ENCODE peak calls at places on chromosomes 6 and 20, in ten cellular contexts. One of them, this sample, is unnamed.

GRCh38 chr6:17845598-17845997 is 138.9 kb upstream of the NUP153 start:
- DNase-seq in stimulated activated CD4-positive, alpha-beta T cell treated with anti-CD3 and anti-CD28 coated beads, Interleukin-2, amount 100 ng/mL, for 48 hours: no peak
- DNase-seq in anterior cingulate cortex: no peak
- DNase-seq in AML-193: no peak
- DNase-seq in small intestine: peak; percentile 12
- DNase-seq in HEK293T: no peak
- DNase-seq in ELR: no peak
- DNase-seq in activated naive CD4-positive, alpha-beta T cell treated with anti-CD3 and anti-CD28 coated beads, Interleukin-2, amount 10 ng/mL, durations not matched to agents 7 days and 5 days: no peak
- DNase-seq in activated naive CD8-positive, alpha-beta T cell treated with anti-CD3 and anti-CD28 coated beads for 36 hours: no peak
- DNase-seq in WTC11: no peak
- DNase-seq in this sample: no peak

GRCh38 chr6:29099190-29099589 is at the start of gene OR2J1:
- DNase-seq in stimulated activated CD4-positive, alpha-beta T cell treated with anti-CD3 and anti-CD28 coated beads, Interleukin-2, amount 100 ng/mL, for 48 hours: no peak
- DNase-seq in anterior cingulate cortex: no peak
- DNase-seq in AML-193: no peak
- DNase-seq in small intestine: no peak
- DNase-seq in HEK293T: no peak
- DNase-seq in ELR: no peak
- DNase-seq in activated naive CD4-positive, alpha-beta T cell treated with anti-CD3 and anti-CD28 coated beads, Interleukin-2, amount 10 ng/mL, durations not matched to agents 7 days and 5 days: no peak
- DNase-seq in activated naive CD8-positive, alpha-beta T cell treated with anti-CD3 and anti-CD28 coated beads for 36 hours: no peak
- DNase-seq in WTC11: no peak
- DNase-seq in this sample: no peak

GRCh38 chr6:127737009-127737486 is 160.1 kb downstream of the C6orf58 start:
- DNase-seq in stimulated activated CD4-positive, alpha-beta T cell treated with anti-CD3 and anti-CD28 coated beads, Interleukin-2, amount 100 ng/mL, for 48 hours: peak; percentile 19
- DNase-seq in anterior cingulate cortex: no peak
- DNase-seq in AML-193: peak; percentile 57
- DNase-seq in small intestine: peak; percentile 74
- DNase-seq in HEK293T: peak; percentile 66
- DNase-seq in ELR: peak; percentile 80
- DNase-seq in activated naive CD4-positive, alpha-beta T cell treated with anti-CD3 and anti-CD28 coated beads, Interleukin-2, amount 10 ng/mL, durations not matched to agents 7 days and 5 days: peak; percentile 48
- DNase-seq in activated naive CD8-positive, alpha-beta T cell treated with anti-CD3 and anti-CD28 coated beads for 36 hours: peak; percentile 14
- DNase-seq in WTC11: no peak
- DNase-seq in this sample: peak; percentile 85

GRCh38 chr20:57614490-57615471 is 5.4 kb downstream of the ZBP1 start:
- DNase-seq in stimulated activated CD4-positive, alpha-beta T cell treated with anti-CD3 and anti-CD28 coated beads, Interleukin-2, amount 100 ng/mL, for 48 hours: no peak
- DNase-seq in anterior cingulate cortex: no peak
- DNase-seq in AML-193: no peak
- DNase-seq in small intestine: no peak
- DNase-seq in HEK293T: no peak
- DNase-seq in ELR: no peak
- DNase-seq in activated naive CD4-positive, alpha-beta T cell treated with anti-CD3 and anti-CD28 coated beads, Interleukin-2, amount 10 ng/mL, durations not matched to agents 7 days and 5 days: no peak
- DNase-seq in activated naive CD8-positive, alpha-beta T cell treated with anti-CD3 and anti-CD28 coated beads for 36 hours: no peak
- DNase-seq in WTC11: no peak
- DNase-seq in this sample: no peak

GRCh38 chr6:2197984-2198383 is 47.4 kb downstream of the GMDS start:
- DNase-seq in stimulated activated CD4-positive, alpha-beta T cell treated with anti-CD3 and anti-CD28 coated beads, Interleukin-2, amount 100 ng/mL, for 48 hours: no peak
- DNase-seq in anterior cingulate cortex: no peak
- DNase-seq in AML-193: no peak
- DNase-seq in small intestine: no peak
- DNase-seq in HEK293T: no peak
- DNase-seq in ELR: no peak
- DNase-seq in activated naive CD4-positive, alpha-beta T cell treated with anti-CD3 and anti-CD28 coated beads, Interleukin-2, amount 10 ng/mL, durations not matched to agents 7 days and 5 days: no peak
- DNase-seq in activated naive CD8-positive, alpha-beta T cell treated with anti-CD3 and anti-CD28 coated beads for 36 hours: no peak
- DNase-seq in WTC11: no peak
- DNase-seq in this sample: no peak

GRCh38 chr6:27237089-27237723 is 10.3 kb upstream of the PRSS16 start:
- DNase-seq in stimulated activated CD4-positive, alpha-beta T cell treated with anti-CD3 and anti-CD28 coated beads, Interleukin-2, amount 100 ng/mL, for 48 hours: peak; percentile 57
- DNase-seq in anterior cingulate cortex: no peak
- DNase-seq in AML-193: no peak
- DNase-seq in small intestine: no peak
- DNase-seq in HEK293T: peak; percentile 48
- DNase-seq in ELR: peak; percentile 86
- DNase-seq in activated naive CD4-positive, alpha-beta T cell treated with anti-CD3 and anti-CD28 coated beads, Interleukin-2, amount 10 ng/mL, durations not matched to agents 7 days and 5 days: peak; percentile 28
- DNase-seq in activated naive CD8-positive, alpha-beta T cell treated with anti-CD3 and anti-CD28 coated beads for 36 hours: peak; percentile 57
- DNase-seq in WTC11: peak; percentile 80
- DNase-seq in this sample: peak; percentile 46

GRCh38 chr6:53179961-53180651 is 31.5 kb upstream of the GCM1 start:
- DNase-seq in stimulated activated CD4-positive, alpha-beta T cell treated with anti-CD3 and anti-CD28 coated beads, Interleukin-2, amount 100 ng/mL, for 48 hours: no peak
- DNase-seq in anterior cingulate cortex: no peak
- DNase-seq in AML-193: no peak
- DNase-seq in small intestine: peak; percentile 36
- DNase-seq in HEK293T: no peak
- DNase-seq in ELR: no peak
- DNase-seq in activated naive CD4-positive, alpha-beta T cell treated with anti-CD3 and anti-CD28 coated beads, Interleukin-2, amount 10 ng/mL, durations not matched to agents 7 days and 5 days: peak; percentile 55
- DNase-seq in activated naive CD8-positive, alpha-beta T cell treated with anti-CD3 and anti-CD28 coated beads for 36 hours: peak; percentile 18
- DNase-seq in WTC11: no peak
- DNase-seq in this sample: no peak

GRCh38 chr20:24017160-24017761 is 28.7 kb upstream of the GGTLC1 start:
- DNase-seq in stimulated activated CD4-positive, alpha-beta T cell treated with anti-CD3 and anti-CD28 coated beads, Interleukin-2, amount 100 ng/mL, for 48 hours: no peak
- DNase-seq in anterior cingulate cortex: no peak
- DNase-seq in AML-193: no peak
- DNase-seq in small intestine: no peak
- DNase-seq in HEK293T: no peak
- DNase-seq in ELR: peak; percentile 11
- DNase-seq in activated naive CD4-positive, alpha-beta T cell treated with anti-CD3 and anti-CD28 coated beads, Interleukin-2, amount 10 ng/mL, durations not matched to agents 7 days and 5 days: no peak
- DNase-seq in activated naive CD8-positive, alpha-beta T cell treated with anti-CD3 and anti-CD28 coated beads for 36 hours: no peak
- DNase-seq in WTC11: no peak
- DNase-seq in this sample: no peak

GRCh38 chr20:44532248-44532980 is 10.5 kb upstream of the SERINC3 start:
- DNase-seq in stimulated activated CD4-positive, alpha-beta T cell treated with anti-CD3 and anti-CD28 coated beads, Interleukin-2, amount 100 ng/mL, for 48 hours: no peak
- DNase-seq in anterior cingulate cortex: no peak
- DNase-seq in AML-193: no peak
- DNase-seq in small intestine: no peak
- DNase-seq in HEK293T: no peak
- DNase-seq in ELR: peak; percentile 40
- DNase-seq in activated naive CD4-positive, alpha-beta T cell treated with anti-CD3 and anti-CD28 coated beads, Interleukin-2, amount 10 ng/mL, durations not matched to agents 7 days and 5 days: no peak
- DNase-seq in activated naive CD8-positive, alpha-beta T cell treated with anti-CD3 and anti-CD28 coated beads for 36 hours: no peak
- DNase-seq in WTC11: no peak
- DNase-seq in this sample: no peak

GRCh38 chr6:52155791-52156576 is 30.2 kb upstream of the IL17A start:
- DNase-seq in stimulated activated CD4-positive, alpha-beta T cell treated with anti-CD3 and anti-CD28 coated beads, Interleukin-2, amount 100 ng/mL, for 48 hours: no peak
- DNase-seq in anterior cingulate cortex: no peak
- DNase-seq in AML-193: peak; percentile 77
- DNase-seq in small intestine: no peak
- DNase-seq in HEK293T: no peak
- DNase-seq in ELR: peak; percentile 74
- DNase-seq in activated naive CD4-positive, alpha-beta T cell treated with anti-CD3 and anti-CD28 coated beads, Interleukin-2, amount 10 ng/mL, durations not matched to agents 7 days and 5 days: no peak
- DNase-seq in activated naive CD8-positive, alpha-beta T cell treated with anti-CD3 and anti-CD28 coated beads for 36 hours: peak; percentile 4
- DNase-seq in WTC11: no peak
- DNase-seq in this sample: no peak

GRCh38 chr6:148747493-148748160 is 797 bp downstream of the UST start:
- DNase-seq in stimulated activated CD4-positive, alpha-beta T cell treated with anti-CD3 and anti-CD28 coated beads, Interleukin-2, amount 100 ng/mL, for 48 hours: peak; percentile 32
- DNase-seq in anterior cingulate cortex: no peak
- DNase-seq in AML-193: no peak
- DNase-seq in small intestine: peak; percentile 30
- DNase-seq in HEK293T: peak; percentile 56
- DNase-seq in ELR: peak; percentile 55
- DNase-seq in activated naive CD4-positive, alpha-beta T cell treated with anti-CD3 and anti-CD28 coated beads, Interleukin-2, amount 10 ng/mL, durations not matched to agents 7 days and 5 days: peak; percentile 55
- DNase-seq in activated naive CD8-positive, alpha-beta T cell treated with anti-CD3 and anti-CD28 coated beads for 36 hours: peak; percentile 48
- DNase-seq in WTC11: peak; percentile 80
- DNase-seq in this sample: peak; percentile 70

GRCh38 chr6:150395388-150396009 is 26.7 kb downstream of the IYD start:
- DNase-seq in stimulated activated CD4-positive, alpha-beta T cell treated with anti-CD3 and anti-CD28 coated beads, Interleukin-2, amount 100 ng/mL, for 48 hours: no peak
- DNase-seq in anterior cingulate cortex: no peak
- DNase-seq in AML-193: peak; percentile 45
- DNase-seq in small intestine: peak; percentile 73
- DNase-seq in HEK293T: peak; percentile 79
- DNase-seq in ELR: peak; percentile 67
- DNase-seq in activated naive CD4-positive, alpha-beta T cell treated with anti-CD3 and anti-CD28 coated beads, Interleukin-2, amount 10 ng/mL, durations not matched to agents 7 days and 5 days: peak; percentile 37
- DNase-seq in activated naive CD8-positive, alpha-beta T cell treated with anti-CD3 and anti-CD28 coated beads for 36 hours: peak; percentile 25
- DNase-seq in WTC11: peak; percentile 63
- DNase-seq in this sample: peak; percentile 77

GRCh38 chr20:19976595-19977372 is 40.4 kb upstream of the NAA20 start:
- DNase-seq in stimulated activated CD4-positive, alpha-beta T cell treated with anti-CD3 and anti-CD28 coated beads, Interleukin-2, amount 100 ng/mL, for 48 hours: no peak
- DNase-seq in anterior cingulate cortex: no peak
- DNase-seq in AML-193: no peak
- DNase-seq in small intestine: peak; percentile 20
- DNase-seq in HEK293T: no peak
- DNase-seq in ELR: peak; percentile 92
- DNase-seq in activated naive CD4-positive, alpha-beta T cell treated with anti-CD3 and anti-CD28 coated beads, Interleukin-2, amount 10 ng/mL, durations not matched to agents 7 days and 5 days: no peak
- DNase-seq in activated naive CD8-positive, alpha-beta T cell treated with anti-CD3 and anti-CD28 coated beads for 36 hours: no peak
- DNase-seq in WTC11: no peak
- DNase-seq in this sample: peak; percentile 70

GRCh38 chr6:85537055-85537494 is 56.6 kb downstream of the SNX14 start:
- DNase-seq in stimulated activated CD4-positive, alpha-beta T cell treated with anti-CD3 and anti-CD28 coated beads, Interleukin-2, amount 100 ng/mL, for 48 hours: no peak
- DNase-seq in anterior cingulate cortex: no peak
- DNase-seq in AML-193: peak; percentile 61
- DNase-seq in small intestine: peak; percentile 9
- DNase-seq in HEK293T: no peak
- DNase-seq in ELR: peak; percentile 50
- DNase-seq in activated naive CD4-positive, alpha-beta T cell treated with anti-CD3 and anti-CD28 coated beads, Interleukin-2, amount 10 ng/mL, durations not matched to agents 7 days and 5 days: no peak
- DNase-seq in activated naive CD8-positive, alpha-beta T cell treated with anti-CD3 and anti-CD28 coated beads for 36 hours: no peak
- DNase-seq in WTC11: no peak
- DNase-seq in this sample: no peak

GRCh38 chr20:16004108-16004854 is 569.0 kb downstream of the KIF16B start:
- DNase-seq in stimulated activated CD4-positive, alpha-beta T cell treated with anti-CD3 and anti-CD28 coated beads, Interleukin-2, amount 100 ng/mL, for 48 hours: no peak
- DNase-seq in anterior cingulate cortex: no peak
- DNase-seq in AML-193: no peak
- DNase-seq in small intestine: no peak
- DNase-seq in HEK293T: no peak
- DNase-seq in ELR: no peak
- DNase-seq in activated naive CD4-positive, alpha-beta T cell treated with anti-CD3 and anti-CD28 coated beads, Interleukin-2, amount 10 ng/mL, durations not matched to agents 7 days and 5 days: no peak
- DNase-seq in activated naive CD8-positive, alpha-beta T cell treated with anti-CD3 and anti-CD28 coated beads for 36 hours: no peak
- DNase-seq in WTC11: no peak
- DNase-seq in this sample: no peak

GRCh38 chr20:50037575-50037974 is 54.8 kb downstream of the SNAI1 start:
- DNase-seq in stimulated activated CD4-positive, alpha-beta T cell treated with anti-CD3 and anti-CD28 coated beads, Interleukin-2, amount 100 ng/mL, for 48 hours: no peak
- DNase-seq in anterior cingulate cortex: no peak
- DNase-seq in AML-193: no peak
- DNase-seq in small intestine: no peak
- DNase-seq in HEK293T: no peak
- DNase-seq in ELR: no peak
- DNase-seq in activated naive CD4-positive, alpha-beta T cell treated with anti-CD3 and anti-CD28 coated beads, Interleukin-2, amount 10 ng/mL, durations not matched to agents 7 days and 5 days: no peak
- DNase-seq in activated naive CD8-positive, alpha-beta T cell treated with anti-CD3 and anti-CD28 coated beads for 36 hours: no peak
- DNase-seq in WTC11: no peak
- DNase-seq in this sample: no peak

GRCh38 chr6:26170951-26171841 is 84.0 kb downstream of the HFE start:
- DNase-seq in stimulated activated CD4-positive, alpha-beta T cell treated with anti-CD3 and anti-CD28 coated beads, Interleukin-2, amount 100 ng/mL, for 48 hours: no peak
- DNase-seq in anterior cingulate cortex: no peak
- DNase-seq in AML-193: no peak
- DNase-seq in small intestine: peak; percentile 23
- DNase-seq in HEK293T: no peak
- DNase-seq in ELR: no peak
- DNase-seq in activated naive CD4-positive, alpha-beta T cell treated with anti-CD3 and anti-CD28 coated beads, Interleukin-2, amount 10 ng/mL, durations not matched to agents 7 days and 5 days: no peak
- DNase-seq in activated naive CD8-positive, alpha-beta T cell treated with anti-CD3 and anti-CD28 coated beads for 36 hours: no peak
- DNase-seq in WTC11: no peak
- DNase-seq in this sample: no peak